ENCODE peak calls at places on chromosomes 2 and 18, in eight cellular contexts. One of them, this sample, is unnamed. For H3K4me1 and H3K27me3, the result is how much of the 10 kb centered on the place peaks cover.

GRCh38 chr2:88671786-88672427 is 19.6 kb upstream of the RPIA start:
- DNase-seq in tibial nerve: peak
- DNase-seq in left ventricle myocardium inferior: no peak
- DNase-seq in PC-3: peak
- DNase-seq in fibroblast of lung: peak
- DNase-seq in Peyer's patch: no peak
- DNase-seq in IMR-90: peak
- DNase-seq in ovary: no peak
- DNase-seq in this sample: peak

GRCh38 chr2:70551156-70551555 is 2.5 kb downstream of the TGFA start:
- DNase-seq in PC-3: no peak
- DNase-seq in fibroblast of lung: no peak
- DNase-seq in ovary: no peak
- DNase-seq in IMR-90: no peak
- DNase-seq in left ventricle myocardium inferior: no peak
- DNase-seq in tibial nerve: no peak
- DNase-seq in Peyer's patch: no peak
- DNase-seq in this sample: no peak

GRCh38 chr2:383173-383572 is 95.3 kb upstream of the ALKAL2 start:
- DNase-seq in tibial nerve: no peak
- DNase-seq in IMR-90: no peak
- DNase-seq in ovary: no peak
- DNase-seq in Peyer's patch: no peak
- DNase-seq in left ventricle myocardium inferior: no peak
- DNase-seq in fibroblast of lung: no peak
- DNase-seq in PC-3: no peak
- DNase-seq in this sample: no peak

GRCh38 chr2:221836091-221836490 is 264.0 kb upstream of the EPHA4 start:
- DNase-seq in PC-3: peak
- DNase-seq in fibroblast of lung: peak
- DNase-seq in Peyer's patch: no peak
- DNase-seq in ovary: no peak
- DNase-seq in tibial nerve: no peak
- DNase-seq in left ventricle myocardium inferior: no peak
- DNase-seq in IMR-90: no peak
- DNase-seq in this sample: peak

GRCh38 chr2:42601076-42601475 is 32.6 kb downstream of the MTA3 start:
- DNase-seq in PC-3: peak
- DNase-seq in tibial nerve: no peak
- DNase-seq in IMR-90: peak
- DNase-seq in left ventricle myocardium inferior: no peak
- DNase-seq in Peyer's patch: no peak
- DNase-seq in ovary: no peak
- DNase-seq in fibroblast of lung: no peak
- DNase-seq in this sample: no peak

GRCh38 chr2:131127076-131127475 is 21.9 kb downstream of the PLEKHB2 start:
- DNase-seq in Peyer's patch: no peak
- DNase-seq in left ventricle myocardium inferior: no peak
- DNase-seq in PC-3: no peak
- DNase-seq in fibroblast of lung: no peak
- DNase-seq in IMR-90: no peak
- DNase-seq in ovary: no peak
- DNase-seq in tibial nerve: no peak
- DNase-seq in this sample: no peak

GRCh38 chr18:10927290-10927979 is 221.9 kb downstream of the PIEZO2 start:
- DNase-seq in left ventricle myocardium inferior: no peak
- DNase-seq in Peyer's patch: no peak
- DNase-seq in ovary: peak
- DNase-seq in PC-3: no peak
- DNase-seq in IMR-90: peak
- DNase-seq in fibroblast of lung: peak
- DNase-seq in tibial nerve: no peak
- DNase-seq in this sample: no peak

GRCh38 chr18:3402962-3403585 is 46.9 kb upstream of the TGIF1 start:
- DNase-seq in PC-3: no peak
- DNase-seq in fibroblast of lung: peak
- DNase-seq in ovary: no peak
- DNase-seq in tibial nerve: no peak
- DNase-seq in Peyer's patch: no peak
- DNase-seq in left ventricle myocardium inferior: no peak
- DNase-seq in IMR-90: peak
- DNase-seq in this sample: peak

GRCh38 chr2:180000434-180000833 is 6.7 kb downstream of the CWC22 start:
- DNase-seq in Peyer's patch: no peak
- DNase-seq in left ventricle myocardium inferior: no peak
- DNase-seq in fibroblast of lung: peak
- DNase-seq in tibial nerve: no peak
- DNase-seq in IMR-90: peak
- DNase-seq in ovary: no peak
- DNase-seq in PC-3: peak
- DNase-seq in this sample: no peak

GRCh38 chr2:239060676-239061075 is 212.8 kb downstream of the TWIST2 start:
- DNase-seq in PC-3: no peak
- DNase-seq in Peyer's patch: no peak
- DNase-seq in left ventricle myocardium inferior: no peak
- DNase-seq in IMR-90: no peak
- DNase-seq in tibial nerve: no peak
- DNase-seq in fibroblast of lung: no peak
- DNase-seq in ovary: no peak
- DNase-seq in this sample: no peak

GRCh38 chr2:98037666-98038339 is 42.1 kb upstream of the TMEM131 start:
- DNase-seq in PC-3: no peak
- DNase-seq in ovary: no peak
- DNase-seq in left ventricle myocardium inferior: no peak
- DNase-seq in Peyer's patch: no peak
- DNase-seq in IMR-90: no peak
- DNase-seq in tibial nerve: no peak
- DNase-seq in fibroblast of lung: no peak
- DNase-seq in this sample: no peak

GRCh38 chr2:33051586-33052385 is 105.0 kb downstream of the LTBP1 start:
- DNase-seq in PC-3: peak
- DNase-seq in tibial nerve: peak
- DNase-seq in Peyer's patch: no peak
- DNase-seq in left ventricle myocardium inferior: no peak
- DNase-seq in ovary: no peak
- DNase-seq in fibroblast of lung: peak
- DNase-seq in IMR-90: peak
- DNase-seq in this sample: no peak

GRCh38 chr2:98507940-98508689 is 63.5 kb downstream of the INPP4A start:
- DNase-seq in PC-3: no peak
- DNase-seq in ovary: no peak
- DNase-seq in fibroblast of lung: peak
- DNase-seq in Peyer's patch: peak
- DNase-seq in tibial nerve: no peak
- DNase-seq in left ventricle myocardium inferior: peak
- DNase-seq in IMR-90: no peak
- DNase-seq in this sample: no peak

GRCh38 chr2:195998070-195998469 is 70.6 kb downstream of the DNAH7 start:
- DNase-seq in PC-3: no peak
- DNase-seq in Peyer's patch: no peak
- DNase-seq in fibroblast of lung: no peak
- DNase-seq in ovary: no peak
- DNase-seq in IMR-90: no peak
- DNase-seq in tibial nerve: no peak
- DNase-seq in left ventricle myocardium inferior: no peak
- DNase-seq in this sample: no peak

GRCh38 chr2:233551491-233551890 is 15.1 kb downstream of the USP40 start:
- DNase-seq in PC-3: no peak
- DNase-seq in ovary: no peak
- DNase-seq in tibial nerve: no peak
- DNase-seq in Peyer's patch: no peak
- DNase-seq in left ventricle myocardium inferior: no peak
- DNase-seq in IMR-90: no peak
- DNase-seq in fibroblast of lung: no peak
- DNase-seq in this sample: no peak

GRCh38 chr18:34493566-34494358 is 216.3 kb upstream of the DTNA start:
- DNase-seq in PC-3: peak
- DNase-seq in tibial nerve: no peak
- DNase-seq in ovary: peak
- DNase-seq in IMR-90: no peak
- DNase-seq in Peyer's patch: no peak
- DNase-seq in left ventricle myocardium inferior: peak
- DNase-seq in fibroblast of lung: peak
- DNase-seq in this sample: no peak

DNA sequence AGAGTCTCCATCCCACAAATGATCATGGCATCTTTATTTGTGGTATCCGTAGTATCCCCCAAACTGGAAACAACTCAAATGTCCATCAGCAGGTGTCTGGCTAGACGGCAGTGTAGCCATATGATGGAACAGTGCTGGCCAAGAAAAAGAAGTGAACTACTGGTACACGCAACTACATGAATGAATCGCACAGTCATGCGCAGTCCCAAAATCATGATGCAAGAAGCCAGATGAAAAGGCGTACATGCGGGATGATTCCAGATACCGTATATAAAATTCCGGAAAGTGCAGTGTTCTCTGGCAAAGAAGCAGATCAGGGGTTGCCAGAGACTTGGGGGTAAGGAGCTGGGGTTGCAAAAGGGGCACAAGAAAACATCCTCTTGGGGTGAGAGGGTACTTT is 102.5 kb downstream of the ASAP2 start:
- DNase-seq in IMR-90: no peak
- DNase-seq in Peyer's patch: no peak
- DNase-seq in PC-3: no peak
- DNase-seq in fibroblast of lung: no peak
- DNase-seq in left ventricle myocardium inferior: no peak
- DNase-seq in ovary: no peak
- DNase-seq in tibial nerve: no peak
- DNase-seq in this sample: no peak
- H3K4me1 ChIP-seq in IMR-90: under half
- H3K4me1 ChIP-seq in Peyer's patch: under half
- H3K4me1 ChIP-seq in PC-3: half or more
- H3K4me1 ChIP-seq in fibroblast of lung: under half
- H3K4me1 ChIP-seq in left ventricle myocardium inferior: half or more
- H3K4me1 ChIP-seq in ovary: under half
- H3K4me1 ChIP-seq in tibial nerve: under half
- H3K4me1 ChIP-seq in this sample: under half

DNA sequence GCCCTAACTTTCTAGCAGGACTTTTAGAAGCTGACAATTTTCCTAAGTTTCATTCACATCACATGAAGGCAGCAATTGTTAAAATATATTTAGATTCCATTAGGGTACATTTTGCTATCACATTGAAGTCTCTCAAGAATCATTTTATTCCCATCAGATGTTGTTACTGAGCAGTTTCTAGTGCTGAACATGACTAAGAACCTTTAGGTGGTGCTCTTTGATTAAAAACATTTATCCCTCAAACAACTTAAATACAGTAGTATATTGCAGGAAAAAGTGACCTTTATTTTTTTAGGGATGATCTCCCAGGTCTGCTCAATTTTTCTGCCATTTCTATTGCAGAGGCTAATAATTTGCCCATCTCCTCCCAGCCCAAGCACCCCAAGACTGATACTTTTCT is 22.9 kb upstream of the NARS1 start:
- DNase-seq in tibial nerve: no peak
- DNase-seq in Peyer's patch: no peak
- DNase-seq in ovary: no peak
- DNase-seq in IMR-90: peak
- DNase-seq in PC-3: peak
- DNase-seq in left ventricle myocardium inferior: no peak
- DNase-seq in fibroblast of lung: no peak
- DNase-seq in this sample: no peak
- TF ChIP-seq CTCF in tibial nerve: no peak
- TF ChIP-seq CTCF in Peyer's patch: no peak
- TF ChIP-seq CTCF in ovary: no peak
- TF ChIP-seq CTCF in IMR-90: peak
- TF ChIP-seq CTCF in PC-3: peak
- TF ChIP-seq CTCF in left ventricle myocardium inferior: peak
- TF ChIP-seq CTCF in fibroblast of lung: peak
- TF ChIP-seq CTCF in this sample: peak

DNA sequence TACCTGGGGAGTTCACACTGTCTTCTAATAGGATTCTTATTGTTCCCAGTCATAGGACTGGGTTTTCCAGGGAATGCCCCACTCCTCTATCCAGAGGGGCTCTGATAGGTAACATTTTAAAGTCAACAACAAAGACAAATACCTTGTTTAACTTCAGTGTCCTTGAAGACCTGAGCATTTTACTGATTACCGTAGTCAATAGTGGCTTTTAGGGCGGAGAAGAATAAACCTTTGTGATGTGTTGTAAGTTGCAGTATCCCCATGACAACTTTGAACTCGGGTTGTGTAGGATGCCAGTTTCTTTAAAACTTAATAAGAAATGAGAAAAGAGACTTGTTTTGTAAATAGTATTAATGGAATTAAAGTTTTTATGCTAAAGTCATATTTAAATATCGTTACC is 5.9 kb downstream of the GATA6 start:
- DNase-seq in IMR-90: no peak
- DNase-seq in PC-3: no peak
- DNase-seq in tibial nerve: no peak
- DNase-seq in ovary: no peak
- DNase-seq in Peyer's patch: no peak
- DNase-seq in fibroblast of lung: no peak
- DNase-seq in left ventricle myocardium inferior: no peak
- DNase-seq in this sample: no peak
- H3K27me3 ChIP-seq in IMR-90: under half
- H3K27me3 ChIP-seq in PC-3: under half
- H3K27me3 ChIP-seq in tibial nerve: under half
- H3K27me3 ChIP-seq in ovary: under half
- H3K27me3 ChIP-seq in Peyer's patch: under half
- H3K27me3 ChIP-seq in fibroblast of lung: under half
- H3K27me3 ChIP-seq in left ventricle myocardium inferior: under half
- H3K27me3 ChIP-seq in this sample: half or more

DNA sequence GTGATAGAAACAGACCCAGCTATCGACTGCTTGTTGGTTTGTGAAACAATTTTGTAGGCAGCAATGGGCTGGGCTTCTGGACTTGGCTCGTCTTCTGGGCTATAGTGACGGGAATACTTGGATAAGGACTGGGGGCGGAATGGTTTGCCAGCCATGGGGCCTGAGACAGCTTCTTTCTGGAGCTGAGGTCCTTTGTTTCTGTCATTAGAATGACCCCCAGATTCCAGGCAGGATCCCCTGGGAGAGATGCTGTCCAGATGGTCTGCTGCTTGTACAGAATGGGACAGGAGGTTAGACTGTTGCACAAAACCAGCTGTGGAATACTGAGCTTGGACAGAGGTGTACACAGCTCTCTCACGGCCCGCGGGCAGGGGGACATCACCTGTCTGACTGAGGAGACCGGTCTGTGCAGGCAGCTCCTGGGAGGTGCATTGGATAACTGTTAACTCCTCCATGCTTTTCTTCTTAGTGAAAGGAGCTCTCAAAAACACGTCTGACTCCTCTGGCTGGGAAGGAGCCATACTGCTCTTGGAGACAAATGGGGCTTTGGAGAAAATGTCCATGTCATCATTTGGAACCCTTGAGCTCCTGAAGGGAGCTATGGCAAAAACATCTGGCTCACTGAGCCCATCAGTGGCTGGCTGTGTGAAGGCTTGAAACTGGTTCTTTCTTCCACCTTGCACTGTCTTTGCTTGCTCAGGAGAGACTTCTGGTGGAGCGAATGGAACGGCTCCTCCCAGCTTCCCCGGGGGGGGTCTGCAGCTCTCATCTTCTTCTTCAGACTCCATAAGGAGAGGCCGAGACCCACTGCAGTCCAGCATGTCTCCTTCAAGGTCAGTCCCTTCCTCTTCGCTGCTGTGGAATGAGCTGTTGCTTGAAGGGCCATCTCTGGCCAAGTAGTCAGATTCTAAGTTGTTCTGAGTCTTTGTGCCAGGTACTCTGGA is 28.6 kb upstream of the NFU1 start:
- DNase-seq in ovary: no peak
- DNase-seq in Peyer's patch: peak
- DNase-seq in left ventricle myocardium inferior: peak
- DNase-seq in IMR-90: no peak
- DNase-seq in tibial nerve: peak
- DNase-seq in PC-3: no peak
- DNase-seq in fibroblast of lung: no peak
- DNase-seq in this sample: no peak
- H3K4me1 ChIP-seq in ovary: under half
- H3K4me1 ChIP-seq in Peyer's patch: under half
- H3K4me1 ChIP-seq in left ventricle myocardium inferior: under half
- H3K4me1 ChIP-seq in IMR-90: under half
- H3K4me1 ChIP-seq in tibial nerve: under half
- H3K4me1 ChIP-seq in PC-3: under half
- H3K4me1 ChIP-seq in fibroblast of lung: under half
- H3K4me1 ChIP-seq in this sample: under half